ENCODE peak calls at places on chromosomes 12 and 14, in five cellular contexts. One of them, this sample, is unnamed.

GRCh38 chr12:92108651-92109050 is 37.0 kb downstream of the BTG1 start:
- DNase-seq in BJ: peak; percentile 31
- DNase-seq in Caco-2: no peak
- DNase-seq in cardiac muscle cell: peak; percentile 47
- DNase-seq in lower lobe of right lung: peak; percentile 48
- DNase-seq in this sample: no peak

GRCh38 chr12:22935501-22935900 is 310.5 kb downstream of the ETNK1 start:
- DNase-seq in BJ: no peak
- DNase-seq in Caco-2: no peak
- DNase-seq in cardiac muscle cell: no peak
- DNase-seq in lower lobe of right lung: no peak
- DNase-seq in this sample: no peak

GRCh38 chr14:20332386-20332945 is 613 bp downstream of the CCNB1IP1 start:
- DNase-seq in BJ: no peak
- DNase-seq in Caco-2: no peak
- DNase-seq in cardiac muscle cell: peak; percentile 62
- DNase-seq in lower lobe of right lung: no peak
- DNase-seq in this sample: no peak

GRCh38 chr12:47754126-47754525 is 4.6 kb downstream of the RAPGEF3 start:
- DNase-seq in BJ: no peak
- DNase-seq in Caco-2: no peak
- DNase-seq in cardiac muscle cell: no peak
- DNase-seq in lower lobe of right lung: no peak
- DNase-seq in this sample: no peak

GRCh38 chr14:76761198-76761848 is at the start of gene VASH1:
- DNase-seq in BJ: no peak
- DNase-seq in Caco-2: no peak
- DNase-seq in cardiac muscle cell: peak; percentile 69
- DNase-seq in lower lobe of right lung: peak; percentile 80
- DNase-seq in this sample: peak; percentile 81

GRCh38 chr14:22268875-22269274 is 320.1 kb downstream of the DAD1 start:
- DNase-seq in BJ: no peak
- DNase-seq in Caco-2: no peak
- DNase-seq in cardiac muscle cell: no peak
- DNase-seq in lower lobe of right lung: no peak
- DNase-seq in this sample: peak; percentile 13

GRCh38 chr12:93122569-93123091 is 193.5 kb upstream of the EEA1 start:
- DNase-seq in BJ: no peak
- DNase-seq in Caco-2: peak; percentile 89
- DNase-seq in cardiac muscle cell: no peak
- DNase-seq in lower lobe of right lung: peak; percentile 60
- DNase-seq in this sample: no peak

GRCh38 chr12:15701721-15702156 is 87.4 kb downstream of the EPS8 start:
- DNase-seq in BJ: peak; percentile 74
- DNase-seq in Caco-2: no peak
- DNase-seq in cardiac muscle cell: no peak
- DNase-seq in lower lobe of right lung: no peak
- DNase-seq in this sample: no peak

GRCh38 chr14:57247283-57247682 is 21.4 kb downstream of the EXOC5 start:
- DNase-seq in BJ: peak; percentile 36
- DNase-seq in Caco-2: no peak
- DNase-seq in cardiac muscle cell: no peak
- DNase-seq in lower lobe of right lung: no peak
- DNase-seq in this sample: no peak

GRCh38 chr14:25237845-25238244 is 187.9 kb upstream of the STXBP6 start:
- DNase-seq in BJ: no peak
- DNase-seq in Caco-2: peak; percentile 36
- DNase-seq in cardiac muscle cell: peak; percentile 40
- DNase-seq in lower lobe of right lung: no peak
- DNase-seq in this sample: no peak

GRCh38 chr12:121278450-121279375 is 17.8 kb downstream of the CAMKK2 start:
- DNase-seq in BJ: no peak
- DNase-seq in Caco-2: no peak
- DNase-seq in cardiac muscle cell: no peak
- DNase-seq in lower lobe of right lung: peak; percentile 74
- DNase-seq in this sample: no peak

GRCh38 chr14:60134702-60135101 is 30.5 kb downstream of the DHRS7 start:
- DNase-seq in BJ: no peak
- DNase-seq in Caco-2: no peak
- DNase-seq in cardiac muscle cell: no peak
- DNase-seq in lower lobe of right lung: no peak
- DNase-seq in this sample: no peak

GRCh38 chr12:130132831-130133635 is 29.2 kb upstream of the FZD10 start:
- DNase-seq in BJ: no peak
- DNase-seq in Caco-2: no peak
- DNase-seq in cardiac muscle cell: no peak
- DNase-seq in lower lobe of right lung: no peak
- DNase-seq in this sample: no peak

GRCh38 chr12:47079365-47079893 is at the start of gene PCED1B:
- DNase-seq in BJ: no peak
- DNase-seq in Caco-2: peak; percentile 78
- DNase-seq in cardiac muscle cell: peak; percentile 80
- DNase-seq in lower lobe of right lung: peak; percentile 88
- DNase-seq in this sample: peak; percentile 48

GRCh38 chr12:119239040-119239439 is 60.3 kb downstream of the HSPB8 start:
- DNase-seq in BJ: no peak
- DNase-seq in Caco-2: no peak
- DNase-seq in cardiac muscle cell: no peak
- DNase-seq in lower lobe of right lung: no peak
- DNase-seq in this sample: no peak

GRCh38 chr12:112439769-112440168 is 21.0 kb downstream of the PTPN11 start:
- DNase-seq in BJ: no peak
- DNase-seq in Caco-2: no peak
- DNase-seq in cardiac muscle cell: no peak
- DNase-seq in lower lobe of right lung: no peak
- DNase-seq in this sample: no peak

GRCh38 chr12:12997734-12998133 is 2.3 kb downstream of the HEBP1 start:
- DNase-seq in BJ: no peak
- DNase-seq in Caco-2: no peak
- DNase-seq in cardiac muscle cell: no peak
- DNase-seq in lower lobe of right lung: no peak
- DNase-seq in this sample: no peak
- H3K4me3 ChIP-seq in BJ: no peak overlapping the region
- H3K4me3 ChIP-seq in Caco-2: no peak overlapping the region
- H3K4me3 ChIP-seq in cardiac muscle cell: no peak overlapping the region
- H3K4me3 ChIP-seq in lower lobe of right lung: no peak overlapping the region
- H3K4me3 ChIP-seq in this sample: no peak overlapping the region

DNA sequence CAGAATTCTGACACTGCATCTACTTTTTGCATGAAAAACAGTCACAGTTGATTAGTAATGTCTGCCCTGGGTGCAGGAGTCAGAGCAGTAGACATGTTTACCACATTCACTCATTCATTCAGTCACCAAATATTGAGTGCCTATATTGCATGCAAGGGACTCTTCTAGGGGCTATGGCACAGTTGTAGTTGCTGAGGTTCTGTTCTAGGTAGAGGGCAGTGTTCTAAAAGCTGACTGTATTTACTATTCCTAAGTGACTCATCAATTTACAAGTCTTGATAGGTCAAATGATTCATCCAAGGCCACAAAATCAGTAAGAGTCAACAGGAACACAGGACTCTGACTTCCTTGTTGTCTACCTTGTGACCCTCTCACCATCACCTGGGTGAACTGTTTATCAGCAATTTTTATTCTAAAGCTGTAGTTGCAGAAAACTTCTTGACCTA is 223.0 kb downstream of the KTN1 start:
- DNase-seq in BJ: no peak
- DNase-seq in Caco-2: no peak
- DNase-seq in cardiac muscle cell: no peak
- DNase-seq in lower lobe of right lung: no peak
- DNase-seq in this sample: no peak
- TF ChIP-seq CTCF in BJ: no peak
- TF ChIP-seq CTCF in Caco-2: peak; percentile 17
- TF ChIP-seq CTCF in cardiac muscle cell: no peak
- TF ChIP-seq CTCF in lower lobe of right lung: no peak
- TF ChIP-seq CTCF in this sample: no peak

GRCh38 chr12:64840129-64840528 is 15.7 kb downstream of the TBC1D30 start:
- DNase-seq in BJ: no peak
- DNase-seq in Caco-2: no peak
- DNase-seq in cardiac muscle cell: no peak
- DNase-seq in lower lobe of right lung: no peak
- DNase-seq in this sample: no peak

GRCh38 chr12:64835926-64836325 is 11.5 kb downstream of the TBC1D30 start:
- DNase-seq in BJ: no peak
- DNase-seq in Caco-2: no peak
- DNase-seq in cardiac muscle cell: no peak
- DNase-seq in lower lobe of right lung: no peak
- DNase-seq in this sample: no peak

GRCh38 chr12:64837427-64837826 is 13.0 kb downstream of the TBC1D30 start:
- DNase-seq in BJ: no peak
- DNase-seq in Caco-2: no peak
- DNase-seq in cardiac muscle cell: no peak
- DNase-seq in lower lobe of right lung: no peak
- DNase-seq in this sample: no peak

GRCh38 chr12:64833928-64834327 is 9.5 kb downstream of the TBC1D30 start:
- DNase-seq in BJ: no peak
- DNase-seq in Caco-2: no peak
- DNase-seq in cardiac muscle cell: no peak
- DNase-seq in lower lobe of right lung: no peak
- DNase-seq in this sample: no peak

GRCh38 chr12:64836856-64837255 is 12.4 kb downstream of the TBC1D30 start:
- DNase-seq in BJ: no peak
- DNase-seq in Caco-2: no peak
- DNase-seq in cardiac muscle cell: no peak
- DNase-seq in lower lobe of right lung: no peak
- DNase-seq in this sample: no peak
- H3K27me3 ChIP-seq in BJ: peaks cover 2% of the 10 kb centered on the region
- H3K27me3 ChIP-seq in Caco-2: no peaks in the 10 kb centered on the region
- H3K27me3 ChIP-seq in cardiac muscle cell: no peaks in the 10 kb centered on the region
- H3K27me3 ChIP-seq in lower lobe of right lung: no peaks in the 10 kb centered on the region
- H3K27me3 ChIP-seq in this sample: no peaks in the 10 kb centered on the region

GRCh38 chr12:49294804-49295086 is 202 bp upstream of the PRPH start:
- DNase-seq in BJ: no peak
- DNase-seq in Caco-2: no peak
- DNase-seq in cardiac muscle cell: no peak
- DNase-seq in lower lobe of right lung: no peak
- DNase-seq in this sample: no peak

GRCh38 chr12:49295087-49296001 is at the start of gene PRPH:
- DNase-seq in BJ: no peak
- DNase-seq in Caco-2: no peak
- DNase-seq in cardiac muscle cell: peak; percentile 33
- DNase-seq in lower lobe of right lung: no peak
- DNase-seq in this sample: peak; percentile 28

GRCh38 chr12:49294086-49294803 is 702 bp upstream of the PRPH start:
- DNase-seq in BJ: no peak
- DNase-seq in Caco-2: no peak
- DNase-seq in cardiac muscle cell: no peak
- DNase-seq in lower lobe of right lung: no peak
- DNase-seq in this sample: no peak

GRCh38 chr12:49292729-49293055 is 2.3 kb upstream of the PRPH start:
- DNase-seq in BJ: no peak
- DNase-seq in Caco-2: peak; percentile 32
- DNase-seq in cardiac muscle cell: no peak
- DNase-seq in lower lobe of right lung: no peak
- DNase-seq in this sample: no peak

DNA sequence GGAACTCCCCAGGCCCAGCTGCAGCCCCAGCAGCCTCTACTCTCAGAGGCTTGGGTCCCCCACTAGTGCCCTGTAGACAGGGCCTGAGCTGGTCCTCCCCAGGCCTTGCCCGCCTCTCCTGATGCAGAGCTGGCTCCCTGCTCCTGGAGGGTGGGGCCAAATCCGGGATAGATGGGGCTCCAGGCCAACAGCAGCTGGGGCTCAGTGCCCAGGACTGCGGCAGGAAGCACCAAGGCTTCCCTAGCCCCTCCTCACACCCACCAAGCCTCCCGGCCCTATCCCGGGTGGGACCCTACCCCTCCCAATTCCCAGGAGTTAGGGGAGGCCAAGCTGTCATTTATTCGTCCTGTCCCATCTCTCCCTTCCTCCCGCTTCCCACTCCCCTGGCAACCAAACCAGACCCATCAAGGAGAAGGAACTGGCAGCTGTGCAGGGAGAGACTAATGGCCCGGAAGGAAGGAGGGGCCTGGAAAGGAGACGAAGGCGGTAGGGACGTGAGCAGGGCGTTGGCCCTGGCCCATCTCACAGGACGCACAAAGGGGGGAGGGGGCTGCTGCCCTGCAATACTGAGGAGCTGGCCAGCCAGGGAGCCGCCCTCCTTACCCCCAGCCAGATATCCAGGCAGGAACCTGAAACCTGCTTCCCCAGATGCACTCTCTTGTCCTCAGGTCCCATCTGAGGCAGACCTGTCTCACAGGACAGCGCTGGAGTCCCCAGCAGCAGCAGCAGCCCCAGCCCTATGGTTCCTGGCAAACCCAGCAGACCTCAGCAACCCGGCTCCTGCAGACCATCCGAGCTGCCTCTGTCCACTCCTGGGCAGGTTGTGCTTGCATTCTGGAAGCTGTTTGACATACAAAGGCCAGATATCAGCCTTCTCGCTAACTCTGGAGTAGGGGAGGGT is 1.6 kb upstream of the PRPH start:
- DNase-seq in BJ: no peak
- DNase-seq in Caco-2: peak; percentile 37
- DNase-seq in cardiac muscle cell: no peak
- DNase-seq in lower lobe of right lung: no peak
- DNase-seq in this sample: no peak
- H3K4me3 ChIP-seq in BJ: no peak overlapping the region
- H3K4me3 ChIP-seq in Caco-2: no peak overlapping the region
- H3K4me3 ChIP-seq in cardiac muscle cell: no peak overlapping the region
- H3K4me3 ChIP-seq in lower lobe of right lung: peak overlapping the region; percentile 28
- H3K4me3 ChIP-seq in this sample: no peak overlapping the region